ENCODE peak calls at places on chromosomes 1 and 21, in nine cellular contexts. T is activated CD4-positive, CD25-positive, alpha-beta regulatory T cell; E is CD8-positive, alpha-beta T cell; X is left ventricle myocardium inferior; Y is SHP77; A is SJSA1; L is NCI-H2107; O is NCI-H345; V is activated naive CD4-positive, alpha-beta T cell. N is an unnamed sample.

GRCh38 chr1:224430511-224431113 is 4.0 kb downstream of the WDR26 start:
- DNase-seq in V (no peak), T (no peak), X (no peak), L (no peak), A (peak), Y (no peak), O (no peak), E (peak), N (peak)

GRCh38 chr21:16455978-16456377 is 726.2 kb downstream of the USP25 start:
- DNase-seq in V (no peak), A (no peak), X (no peak), Y (no peak), L (peak), E (no peak), O (peak), T (no peak), N (peak)

GRCh38 chr1:10781137-10781536 is 15.3 kb downstream of the CASZ1 start:
- DNase-seq in A (no peak), O (no peak), T (no peak), V (no peak), E (no peak), Y (no peak), L (no peak), X (no peak), N (no peak)

GRCh38 chr1:176073524-176074157 is 133.4 kb downstream of the COP1 start:
- DNase-seq in E (peak), O (peak), L (peak), A (peak), T (no peak), V (no peak), Y (peak), X (no peak), N (peak)

GRCh38 chr1:240111558-240111957 is 19.9 kb downstream of the FMN2 start:
- DNase-seq in Y (no peak), T (no peak), V (no peak), O (no peak), L (no peak), E (no peak), X (no peak), A (no peak), N (no peak)

GRCh38 chr1:116325922-116326321 is 47.1 kb upstream of the ATP1A1 start:
- DNase-seq in V (no peak), O (no peak), L (no peak), A (no peak), E (peak), T (no peak), X (no peak), Y (peak), N (no peak)

GRCh38 chr1:15246960-15247614 is at the start of gene FHAD1:
- DNase-seq in T (no peak), V (no peak), A (peak), O (peak), L (peak), E (peak), Y (peak), X (peak), N (no peak)

GRCh38 chr1:5623399-5623798 is 368.8 kb downstream of the NPHP4 start:
- DNase-seq in Y (no peak), T (no peak), L (no peak), X (no peak), E (no peak), O (no peak), A (no peak), V (no peak), N (no peak)

GRCh38 chr1:87968259-87968955 is 639.7 kb downstream of the LMO4 start:
- DNase-seq in T (no peak), V (no peak), L (no peak), X (peak), Y (no peak), E (no peak), A (peak), O (no peak), N (peak)

GRCh38 chr1:13829152-13829769 is 129.3 kb downstream of the PRDM2 start:
- DNase-seq in L (no peak), E (no peak), T (no peak), A (no peak), X (no peak), V (no peak), O (no peak), Y (no peak), N (no peak)

GRCh38 chr1:98426092-98426491 is 235.4 kb upstream of the SNX7 start:
- DNase-seq in E (no peak), L (no peak), A (no peak), V (no peak), Y (no peak), X (no peak), O (no peak), T (no peak), N (no peak)

GRCh38 chr1:82377201-82377884 is 576.6 kb downstream of the ADGRL2 start:
- DNase-seq in Y (no peak), O (no peak), V (no peak), X (no peak), A (peak), L (no peak), T (no peak), E (no peak), N (no peak)

GRCh38 chr1:217228689-217229088 is 402.2 kb downstream of the GPATCH2 start:
- DNase-seq in T (no peak), L (no peak), O (peak), Y (no peak), A (no peak), E (no peak), V (no peak), X (no peak), N (no peak)

GRCh38 chr1:160206421-160207117 is 1.4 kb downstream of the PEA15 start:
- DNase-seq in A (peak), V (no peak), Y (no peak), O (no peak), E (no peak), T (no peak), X (no peak), L (no peak), N (no peak)

GRCh38 chr1:111938123-111938522 is 51.3 kb downstream of the KCND3 start:
- DNase-seq in Y (no peak), E (no peak), X (no peak), O (no peak), T (no peak), A (no peak), V (no peak), L (no peak), N (no peak)

GRCh38 chr1:153568367-153569099 is 2.9 kb upstream of the S100A2 start:
- DNase-seq in E (peak), A (peak), O (peak), V (peak), X (peak), Y (peak), T (peak), L (peak), N (peak)

GRCh38 chr21:45297329-45297728 is 9.6 kb upstream of the POFUT2 start:
- DNase-seq in X (peak), E (no peak), T (no peak), V (no peak), Y (no peak), A (no peak), O (no peak), L (no peak), N (no peak)

GRCh38 chr21:41605178-41605933 is 97.4 kb upstream of the TMPRSS2 start:
- DNase-seq in T (no peak), L (peak), E (no peak), V (no peak), A (no peak), Y (no peak), X (no peak), O (peak), N (no peak)

GRCh38 chr1:14955402-14955801 is 198.1 kb upstream of the TMEM51 start:
- DNase-seq in O (no peak), V (no peak), E (no peak), L (no peak), T (no peak), A (no peak), Y (no peak), X (no peak), N (no peak)

GRCh38 chr1:212727386-212728181 is 27.9 kb upstream of the BATF3 start:
- DNase-seq in V (no peak), T (no peak), X (no peak), E (no peak), O (no peak), L (no peak), Y (no peak), A (peak), N (no peak)

GRCh38 chr1:63073530-63074306 is 248.6 kb upstream of the FOXD3 start:
- DNase-seq in A (no peak), E (no peak), T (no peak), Y (no peak), X (no peak), V (no peak), L (no peak), O (no peak), N (peak)

GRCh38 chr1:243343970-243344749 is 88.3 kb downstream of the SDCCAG8 start:
- DNase-seq in O (peak), Y (peak), X (no peak), V (no peak), L (peak), E (no peak), A (peak), T (no peak), N (peak)